ENCODE peak calls at places on chromosomes 6 and 20, in four cellular contexts. Z is activated T-cell treated with anti-CD3 and anti-CD28 coated beads for 1 hour; F is CD4-positive, alpha-beta T cell; G is Peyer's patch. C is an unnamed sample.

GRCh38 chr6:106560966-106561740 is 68.1 kb downstream of the RTN4IP1 start:
- DNase-seq in Z (no peak), G (no peak), F (no peak), C (no peak)

GRCh38 chr6:14217728-14218637 is 100.4 kb downstream of the CD83 start:
- DNase-seq in G (no peak), Z (no peak), F (no peak), C (no peak)

GRCh38 chr6:26197736-26198625 is 110.8 kb downstream of the HFE start:
- DNase-seq in Z (no peak), F (no peak), G (peak), C (peak)

GRCh38 chr6:26232950-26233607 is 131.9 kb upstream of the BTN3A2 start:
- DNase-seq in G (peak), F (peak), Z (no peak), C (peak)

GRCh38 chr20:59985864-59986263 is 27.6 kb downstream of the CDH26 start:
- DNase-seq in F (no peak), Z (no peak), G (no peak), C (no peak)

GRCh38 chr6:169957351-169957963 is 206.0 kb downstream of the ERMARD start:
- DNase-seq in G (peak), Z (no peak), F (no peak), C (peak)

GRCh38 chr20:60086936-60087562 is 128.8 kb downstream of the CDH26 start:
- DNase-seq in F (no peak), Z (no peak), G (no peak), C (no peak)

GRCh38 chr6:135505648-135506047 is 8.1 kb upstream of the AHI1 start:
- DNase-seq in G (no peak), Z (no peak), F (no peak), C (no peak)

GRCh38 chr6:137237413-137238170 is 18.4 kb upstream of the IFNGR1 start:
- DNase-seq in G (no peak), Z (no peak), F (no peak), C (no peak)

GRCh38 chr20:34042286-34042685 is 48.6 kb downstream of the RALY start:
- DNase-seq in Z (no peak), G (no peak), F (no peak), C (no peak)

GRCh38 chr20:31652917-31653385 is 15.2 kb downstream of the COX4I2 start:
- DNase-seq in F (no peak), G (no peak), Z (no peak), C (no peak)

GRCh38 chr6:81531869-81532561 is 220.5 kb downstream of the TENT5A start:
- DNase-seq in F (no peak), G (no peak), Z (no peak), C (no peak)

GRCh38 chr20:58600756-58601155 is 50.3 kb upstream of the STX16 start:
- DNase-seq in F (no peak), Z (no peak), G (no peak), C (no peak)

GRCh38 chr20:2537101-2537500 is 728 bp downstream of the TMC2 start:
- DNase-seq in G (no peak), Z (no peak), F (no peak), C (no peak)

GRCh38 chr20:21719592-21720214 is 14.2 kb downstream of the PAX1 start:
- DNase-seq in F (no peak), G (peak), Z (peak), C (no peak)

GRCh38 chr6:64683682-64684081 is 1023.3 kb downstream of the EYS start:
- DNase-seq in G (no peak), Z (no peak), F (no peak), C (no peak)

GRCh38 chr6:38391909-38392614 is 247.7 kb downstream of the BTBD9 start:
- DNase-seq in F (no peak), Z (no peak), G (no peak), C (no peak)

GRCh38 chr20:53594068-53595017 is 704 bp upstream of the ZNF217 start:
- DNase-seq in F (peak), Z (peak), G (peak), C (peak)

GRCh38 chr6:121335111-121336008 is 1.1 kb upstream of the TBC1D32 start:
- DNase-seq in F (no peak), Z (no peak), G (no peak), C (no peak)

GRCh38 chr20:17024513-17025105 is 202.2 kb upstream of the PCSK2 start:
- DNase-seq in F (no peak), G (no peak), Z (no peak), C (no peak)

GRCh38 chr20:11797161-11797560 is 120.5 kb upstream of the BTBD3 start:
- DNase-seq in Z (no peak), G (no peak), F (no peak), C (no peak)

GRCh38 chr20:24684421-24684871 is 215.0 kb downstream of the SYNDIG1 start:
- DNase-seq in F (no peak), G (peak), Z (no peak), C (no peak)

GRCh38 chr6:125816828-125817280 is 26.1 kb downstream of the NCOA7 start:
- DNase-seq in Z (no peak), G (no peak), F (no peak), C (no peak)

GRCh38 chr6:108083349-108083748 is 8.8 kb upstream of the OSTM1 start:
- DNase-seq in F (no peak), G (no peak), Z (no peak), C (no peak)

GRCh38 chr6:148186916-148187315 is 155.7 kb upstream of the SASH1 start:
- DNase-seq in Z (no peak), G (no peak), F (no peak), C (no peak)

GRCh38 chr6:134145786-134146185 is 93.4 kb upstream of the SLC2A12 start:
- DNase-seq in G (no peak), Z (no peak), F (no peak), C (no peak)

C was measured in activated T-helper 2 cell treated with anti-CD3 and anti-CD28 coated beads, Interferon-gamma antibody, Interleukin-2, Interleukin-4, amounts not matched to agents 10 μg/mL and 5 μg/mL and 100 μg/mL, durations not matched to agents 14 hours and 24 hours and 36 hours.